ENCODE peak calls at places on chromosome 17, in five cellular contexts. B is HEK293T, G is SK-N-SH, J is K562, I is HepG2. U is an unnamed sample.

GRCh38 chr17:38574712-38575111 is 31.0 kb downstream of the SRCIN1 start:
- DNase-seq in J (no peak), I (no peak), G (no peak), B (no peak), U (no peak)

GRCh38 chr17:47701603-47702002 is 7.6 kb downstream of the TBKBP1 start:
- DNase-seq in G (peak), I (no peak), B (no peak), J (peak), U (no peak)

GRCh38 chr17:57021226-57021940 is 43.5 kb downstream of the SCPEP1 start:
- DNase-seq in B (no peak), I (no peak), G (no peak), J (no peak), U (no peak)

GRCh38 chr17:63436523-63437110 is 9.5 kb downstream of the CYB561 start:
- DNase-seq in I (no peak), J (no peak), B (no peak), G (peak), U (no peak)

GRCh38 chr17:64150237-64151015 is 20.5 kb upstream of the ERN1 start:
- DNase-seq in J (no peak), G (no peak), B (no peak), I (peak), U (no peak)

GRCh38 chr17:42541041-42541833 is 5.2 kb downstream of the NAGLU start:
- DNase-seq in G (no peak), B (no peak), I (peak), J (no peak), U (no peak)

GRCh38 chr17:48037036-48037881 is at the start of gene COPZ2:
- DNase-seq in J (no peak), G (peak), I (peak), B (no peak), U (no peak)

GRCh38 chr17:83012873-83013778 is 66.3 kb upstream of the METRNL start:
- DNase-seq in B (no peak), G (peak), J (no peak), I (no peak), U (no peak)

GRCh38 chr17:76689859-76690258 is 20.9 kb downstream of the MXRA7 start:
- DNase-seq in B (no peak), J (no peak), G (no peak), I (no peak), U (no peak)

GRCh38 chr17:79769596-79770520 is 8.1 kb upstream of the CBX2 start:
- DNase-seq in G (no peak), I (no peak), B (no peak), J (no peak), U (no peak)
- TF ChIP-seq FOXM1 in G (no peak), I (no peak), B (no peak), J (no peak), U (no peak)

GRCh38 chr17:9120471-9120870 is 99.2 kb downstream of the NTN1 start:
- DNase-seq in G (no peak), J (peak), I (peak), B (peak), U (no peak)
- TF ChIP-seq FOXM1 in G (no peak), J (no peak), I (no peak), B (no peak), U (no peak)

DNA sequence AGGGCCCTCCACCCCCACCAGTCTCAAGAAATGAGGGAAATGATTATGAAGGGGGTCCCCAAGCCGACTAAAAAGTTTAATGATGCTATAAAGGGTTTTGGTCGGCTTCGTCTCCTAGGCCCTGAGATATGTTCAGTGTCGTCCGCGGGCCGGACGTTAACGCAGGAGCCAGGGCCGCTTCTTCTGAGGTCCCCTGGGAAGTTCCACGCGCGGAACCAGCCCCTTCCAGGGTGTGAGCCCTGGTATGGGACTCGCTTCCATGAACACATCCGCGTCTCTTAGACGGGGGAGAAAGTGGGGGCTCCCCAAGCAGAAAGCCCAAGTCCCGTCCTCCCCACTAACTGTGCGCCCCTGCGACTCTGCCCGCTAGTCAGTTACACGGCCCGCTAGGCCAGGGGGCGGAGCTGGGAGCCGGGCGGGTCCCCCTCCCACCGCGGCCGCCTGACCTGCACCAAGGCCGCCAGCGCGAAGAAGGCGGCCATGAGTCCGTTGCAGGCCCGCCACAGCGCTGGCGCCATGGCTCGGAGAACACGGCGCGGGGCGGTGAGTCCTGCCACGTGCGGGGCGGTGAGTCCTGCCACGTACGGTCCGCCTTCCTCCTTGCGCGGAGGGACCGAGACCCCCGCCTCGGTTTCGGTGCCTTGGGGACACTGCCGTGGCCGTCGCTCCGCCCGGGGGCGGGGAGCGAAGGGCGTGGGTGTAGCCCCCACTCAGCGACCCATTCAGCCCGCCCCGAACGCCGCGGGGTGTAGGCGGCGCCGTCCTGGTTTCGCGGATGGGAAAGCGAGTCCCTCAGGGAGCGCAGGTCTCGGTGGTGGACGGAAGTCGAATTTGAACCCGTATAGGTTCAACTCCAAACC is at the start of gene TMEM220:
- DNase-seq in G (peak), B (peak), I (peak), J (no peak), U (no peak)
- TF ChIP-seq FOXM1 in G (no peak), B (no peak), I (no peak), J (no peak), U (no peak)

DNA sequence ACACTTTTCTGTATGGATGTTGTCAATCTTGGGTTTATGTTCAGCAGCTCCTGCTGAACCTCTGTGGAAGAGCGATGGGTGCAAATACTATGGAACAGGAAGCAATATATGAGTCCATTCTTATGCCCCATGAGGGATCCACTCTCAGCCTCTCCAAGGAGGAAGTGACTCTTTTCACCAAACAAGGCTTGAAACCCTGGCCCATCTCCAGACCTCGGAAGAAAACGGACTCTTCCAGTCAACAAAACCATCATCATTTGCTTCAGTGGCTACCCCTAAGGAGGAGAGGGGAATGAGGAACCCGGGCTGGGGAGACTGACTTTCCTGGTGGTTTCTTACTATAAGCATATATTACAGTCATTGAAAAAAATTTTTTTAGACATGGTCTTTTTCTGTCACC is 206.2 kb downstream of the AXIN2 start:
- DNase-seq in I (no peak), B (no peak), G (no peak), J (no peak), U (no peak)
- TF ChIP-seq FOXM1 in I (no peak), B (no peak), G (no peak), J (no peak), U (no peak)

GRCh38 chr17:7379134-7379533 is 1.8 kb upstream of the TNK1 start:
- DNase-seq in G (no peak), J (no peak), I (no peak), B (no peak), U (no peak)

GRCh38 chr17:7382901-7383300 is 2.0 kb downstream of the TNK1 start:
- DNase-seq in J (no peak), B (no peak), I (no peak), G (no peak), U (no peak)

GRCh38 chr17:7380321-7380720 is 568 bp upstream of the TNK1 start:
- DNase-seq in B (no peak), I (no peak), G (peak), J (no peak), U (no peak)

GRCh38 chr17:7383371-7383741 is 2.5 kb downstream of the TNK1 start:
- DNase-seq in B (no peak), J (no peak), I (no peak), G (no peak), U (no peak)

DNA sequence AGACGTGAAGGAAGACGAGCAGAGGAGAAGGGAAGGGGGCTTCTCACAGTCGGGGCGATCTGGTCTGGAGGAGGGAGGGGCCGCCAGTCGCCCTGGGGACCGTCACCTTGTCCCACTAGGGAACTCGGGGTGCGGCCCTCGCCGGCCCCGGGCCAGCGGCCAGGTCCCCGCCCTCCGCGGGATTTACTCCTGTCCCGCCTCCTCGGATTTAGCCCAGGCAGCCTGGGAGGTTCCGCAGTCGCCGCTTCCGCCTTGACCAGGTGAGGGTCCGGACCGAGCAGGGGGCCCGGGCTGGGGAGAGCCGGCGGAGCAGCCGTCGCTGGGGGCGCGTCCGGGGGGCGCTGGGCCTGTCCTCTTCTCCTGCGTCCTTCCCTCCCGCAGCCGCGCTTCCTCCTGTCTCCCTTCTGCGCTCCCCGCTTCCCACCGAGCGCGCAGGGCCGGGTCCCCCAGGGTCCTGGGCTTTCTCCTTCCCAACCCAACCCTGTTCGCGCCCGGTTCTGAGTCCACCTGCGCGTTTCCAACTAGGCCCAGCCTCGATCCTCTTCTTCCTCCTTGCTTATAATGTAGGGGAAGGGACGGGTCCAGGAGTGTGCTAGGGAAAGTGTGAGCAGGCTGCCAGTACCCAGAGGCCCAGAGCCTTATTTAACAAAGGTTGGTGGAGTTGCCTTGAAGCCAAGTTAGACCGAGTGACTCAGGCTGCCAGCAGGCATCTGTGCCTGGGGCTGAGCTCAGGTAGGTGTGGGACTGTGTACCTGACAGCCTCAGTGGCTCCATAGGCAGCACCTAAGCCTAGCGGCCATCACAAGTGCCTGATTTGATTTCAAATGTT is at the start of gene TNK1:
- DNase-seq in G (peak), B (no peak), I (peak), J (peak), U (no peak)
- TF ChIP-seq FOXM1 in G (no peak), B (no peak), I (no peak), J (no peak), U (no peak)

DNA sequence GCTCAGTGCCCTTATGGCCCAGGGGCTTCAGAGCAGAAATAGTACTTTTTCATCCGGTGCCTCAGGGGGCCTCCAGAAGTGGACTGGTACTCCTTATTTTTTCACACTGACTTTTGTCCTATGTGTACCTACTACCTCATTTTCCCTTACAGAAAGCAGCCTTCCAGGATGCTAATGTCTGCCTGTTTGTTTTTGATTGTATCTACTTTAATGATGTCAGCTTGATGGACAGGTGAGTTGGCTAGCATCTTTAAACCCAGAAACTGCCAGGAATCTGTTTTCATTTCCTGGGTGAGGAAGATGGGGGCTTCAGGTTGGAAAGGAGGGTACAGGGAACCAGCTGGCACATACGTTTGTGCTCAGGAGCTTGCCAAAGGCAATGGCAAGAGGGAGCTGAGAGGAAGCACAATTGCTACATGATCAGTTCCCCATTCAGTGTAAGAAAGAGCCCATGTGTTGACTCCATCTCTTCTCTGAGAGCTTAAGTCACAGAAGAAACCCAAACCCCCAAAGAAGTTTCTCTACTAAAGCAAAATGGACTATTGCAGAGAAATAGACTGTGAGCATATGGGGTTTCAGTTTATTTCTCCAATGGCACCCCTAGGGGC is 16.2 kb downstream of the LIG3 start:
- DNase-seq in I (no peak), G (no peak), B (no peak), J (no peak), U (no peak)
- TF ChIP-seq FOXM1 in I (no peak), G (no peak), B (no peak), J (no peak), U (no peak)

GRCh38 chr17:73291260-73291801 is 20.5 kb downstream of the CDC42EP4 start:
- DNase-seq in B (no peak), J (peak), I (no peak), G (no peak), U (peak)
- TF ChIP-seq FOXM1 in B (no peak), J (no peak), I (no peak), G (no peak), U (no peak)

DNA sequence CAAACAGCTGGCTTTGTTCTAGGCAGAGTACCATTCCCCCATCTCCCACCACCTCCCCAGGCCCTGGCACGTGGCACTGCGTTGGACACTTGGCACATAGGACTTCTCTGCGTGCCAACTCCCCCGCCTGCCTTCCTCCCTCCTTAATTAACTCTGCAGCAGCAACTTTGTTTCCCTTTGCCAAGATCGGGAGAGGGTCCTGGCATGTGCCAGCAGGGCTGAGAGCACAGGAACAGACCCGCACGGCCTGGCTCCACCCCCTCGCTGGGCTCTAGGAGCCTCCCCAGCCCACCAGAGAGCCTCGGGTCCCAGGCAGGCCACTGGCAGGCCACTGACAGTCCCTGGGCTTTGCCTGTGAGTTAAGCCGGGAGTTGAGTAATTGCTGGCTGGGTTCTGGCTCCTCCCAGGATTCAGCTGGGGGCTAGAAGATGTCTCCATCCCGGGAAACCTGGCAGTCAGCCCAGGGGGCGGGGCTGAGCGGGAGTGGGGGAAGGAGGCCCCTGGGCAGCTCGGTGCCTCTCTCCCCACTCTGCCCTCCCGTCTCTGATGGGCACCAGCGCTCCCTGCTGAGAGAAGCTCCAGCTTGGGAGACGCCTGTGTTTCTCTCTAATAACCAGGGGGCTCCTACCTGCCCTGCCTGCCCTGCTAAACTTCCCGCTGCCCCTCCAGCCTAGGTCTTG is 224.0 kb upstream of the TNRC6C start:
- DNase-seq in I (peak), G (peak), J (peak), B (peak), U (no peak)
- TF ChIP-seq FOXM1 in I (no peak), G (no peak), J (no peak), B (no peak), U (no peak)

GRCh38 chr17:59897090-59897489 is 4.2 kb downstream of the RPS6KB1 start:
- DNase-seq in B (no peak), J (no peak), G (no peak), I (no peak), U (no peak)

GRCh38 chr17:59907467-59907866 is 14.5 kb downstream of the RPS6KB1 start:
- DNase-seq in I (no peak), J (no peak), G (no peak), B (no peak), U (no peak)

GRCh38 chr17:59899099-59899498 is 6.2 kb downstream of the RPS6KB1 start:
- DNase-seq in G (no peak), B (no peak), I (no peak), J (peak), U (no peak)

GRCh38 chr17:59903455-59903854 is 10.5 kb downstream of the RPS6KB1 start:
- DNase-seq in I (no peak), G (no peak), J (no peak), B (no peak), U (no peak)

DNA sequence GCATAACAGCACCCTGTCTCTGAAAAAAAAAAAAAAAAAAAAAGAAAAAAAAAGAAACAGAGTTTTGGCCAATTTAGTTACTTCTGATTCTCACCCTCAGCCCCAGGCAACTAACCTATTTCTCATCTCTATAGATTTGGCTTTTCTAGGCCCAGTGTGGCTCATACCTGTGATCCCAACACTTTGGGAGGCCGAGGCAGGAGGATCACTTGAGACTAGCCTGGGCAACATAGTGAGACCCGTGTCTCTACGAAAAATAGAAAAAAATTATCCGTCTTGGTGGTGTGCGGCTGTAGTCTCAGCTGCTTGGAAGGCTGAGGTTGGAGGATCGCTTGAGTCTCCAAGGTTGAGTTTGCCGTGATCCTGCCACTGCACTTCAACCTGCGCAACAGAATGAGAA is 8.7 kb downstream of the RPS6KB1 start:
- DNase-seq in G (no peak), I (no peak), B (no peak), J (no peak), U (no peak)
- TF ChIP-seq FOXM1 in G (no peak), I (no peak), B (no peak), J (no peak), U (no peak)

DNA sequence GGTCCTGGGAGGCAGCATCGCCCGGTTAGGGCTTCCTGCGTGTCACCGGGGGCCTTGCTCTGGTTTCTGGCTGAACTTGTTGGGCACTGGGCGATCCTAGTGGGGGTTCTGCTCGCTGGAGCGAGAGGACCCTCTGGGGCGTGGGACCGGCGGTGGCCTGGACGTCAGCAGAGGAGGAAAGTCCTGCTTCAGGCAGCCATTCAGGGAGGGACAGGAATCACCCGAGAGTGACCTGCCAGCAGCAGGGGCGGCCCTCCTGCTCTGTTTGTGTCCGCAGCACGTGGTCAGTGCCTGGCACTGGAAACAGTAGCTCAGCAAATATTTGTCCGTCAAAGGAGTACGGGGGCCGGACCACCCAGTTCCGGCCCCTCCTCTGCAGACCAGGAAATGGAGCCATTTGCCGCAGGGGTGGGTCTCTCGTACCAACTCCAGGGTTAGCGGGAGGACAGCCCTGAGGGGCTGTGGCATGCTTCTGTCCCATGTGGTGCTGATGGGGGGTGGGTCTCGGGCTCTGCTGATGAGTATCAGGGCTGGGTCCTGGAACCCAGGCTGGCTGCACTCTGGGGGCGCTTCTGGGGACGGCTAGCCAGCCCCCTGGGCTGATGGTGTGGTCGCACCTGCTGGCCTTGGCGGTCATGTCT is 48.3 kb downstream of the BAIAP2 start:
- DNase-seq in G (peak), J (no peak), B (no peak), I (peak), U (no peak)
- TF ChIP-seq FOXM1 in G (no peak), J (no peak), B (no peak), I (no peak), U (no peak)

U was measured in GM12878.